ENCODE peak calls at places on chromosomes 4 and X, in eight cellular contexts. B is osteoblast, L is tibial artery, R is pancreas, S is NB4, K is uterus, X is fibroblast of the aortic adventitia, T is AG09309. I is an unnamed sample.

GRCh38 chrX:68665502-68665901 is 18.0 kb downstream of the STARD8 start:
- DNase-seq in B (no peak), K (no peak), X (no peak), L (no peak), S (no peak), R (no peak), T (no peak), I (no peak)

GRCh38 chrX:134658002-134658401 is 269 bp downstream of the PLAC1 start:
- DNase-seq in S (no peak), L (no peak), R (no peak), B (no peak), K (no peak), T (no peak), X (no peak), I (no peak)

GRCh38 chr4:951186-951585 is 18.9 kb downstream of the TMEM175 start:
- DNase-seq in S (no peak), X (no peak), R (no peak), K (no peak), B (peak), L (no peak), T (no peak), I (no peak)

GRCh38 chr4:183831026-183831446 is 74.1 kb upstream of the STOX2 start:
- DNase-seq in X (no peak), L (no peak), R (no peak), T (no peak), B (no peak), S (no peak), K (peak), I (no peak)

GRCh38 chr4:168923526-168924194 is 86.4 kb downstream of the CBR4 start:
- DNase-seq in X (peak), S (peak), B (peak), L (no peak), R (no peak), T (peak), K (peak), I (peak)

GRCh38 chrX:149495573-149496071 is 9.5 kb downstream of the IDS start:
- DNase-seq in T (peak), X (peak), S (no peak), B (peak), R (no peak), L (no peak), K (no peak), I (peak)

GRCh38 chr4:27176881-27177280 is 316.2 kb downstream of the STIM2 start:
- DNase-seq in B (no peak), S (no peak), R (no peak), X (no peak), K (no peak), L (no peak), T (no peak), I (no peak)

GRCh38 chr4:71566856-71567255 is 217.0 kb downstream of the GC start:
- DNase-seq in X (no peak), L (no peak), R (no peak), T (no peak), K (no peak), B (no peak), S (no peak), I (no peak)

GRCh38 chrX:153520286-153520917 is 3.0 kb downstream of the ATP2B3 start:
- DNase-seq in X (no peak), R (no peak), S (no peak), T (no peak), L (no peak), B (peak), K (no peak), I (no peak)

GRCh38 chrX:153517421-153517820 is at the start of gene ATP2B3:
- DNase-seq in B (no peak), L (no peak), T (no peak), K (no peak), R (no peak), S (no peak), X (no peak), I (no peak)

GRCh38 chrX:153516055-153516454 is 1.4 kb upstream of the ATP2B3 start:
- DNase-seq in L (no peak), X (peak), K (no peak), S (no peak), R (no peak), B (peak), T (no peak), I (no peak)

GRCh38 chrX:153519569-153520285 is 2.3 kb downstream of the ATP2B3 start:
- DNase-seq in B (peak), X (peak), K (no peak), S (no peak), L (no peak), R (no peak), T (no peak), I (peak)

GRCh38 chrX:153517941-153518834 is 746 bp downstream of the ATP2B3 start:
- DNase-seq in T (no peak), S (no peak), L (no peak), R (no peak), K (no peak), X (no peak), B (peak), I (no peak)
- H3K4me3 ChIP-seq in T (no peak), S (no peak), L (no peak), R (no peak), K (no peak), X (no peak), B (no peak), I (no peak)

GRCh38 chr4:136865591-136865990 is 666.7 kb downstream of the PCDH18 start:
- DNase-seq in R (no peak), L (no peak), S (no peak), K (no peak), T (no peak), B (no peak), X (peak), I (no peak)
- TF ChIP-seq CTCF in R (no peak), L (no peak), S (no peak), K (no peak), T (no peak), B (no peak), X (no peak), I (no peak)

DNA sequence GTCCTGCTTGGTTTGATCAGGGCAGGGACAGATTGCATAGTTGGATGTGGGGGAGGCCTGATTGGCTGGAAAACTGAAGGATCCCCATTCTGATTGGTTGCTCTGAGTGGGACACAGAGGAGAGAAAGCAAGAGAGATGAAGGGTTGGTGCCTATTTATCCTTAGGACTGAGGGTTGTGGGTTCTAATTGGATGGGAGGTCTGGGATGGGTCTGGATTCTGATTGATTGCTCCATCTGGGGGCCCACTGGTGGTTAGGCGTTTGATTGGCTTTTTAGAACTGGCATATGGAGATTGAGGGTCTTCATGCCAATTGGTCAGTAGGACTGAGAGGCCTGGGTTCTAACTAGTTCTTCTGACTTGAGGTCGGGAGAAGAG is 644 bp upstream of the EBP start:
- DNase-seq in B (no peak), X (no peak), K (no peak), T (no peak), S (peak), L (no peak), R (no peak), I (no peak)
- H3K4me3 ChIP-seq in B (peak), X (no peak), K (no peak), T (peak), S (peak), L (peak), R (peak), I (peak)

GRCh38 chrX:7996414-7996813 is 69.2 kb upstream of the PNPLA4 start:
- DNase-seq in X (peak), L (no peak), S (peak), K (no peak), R (no peak), B (no peak), T (no peak), I (peak)
- TF ChIP-seq CTCF in X (no peak), L (peak), S (peak), K (peak), R (peak), B (peak), T (peak), I (no peak)

DNA sequence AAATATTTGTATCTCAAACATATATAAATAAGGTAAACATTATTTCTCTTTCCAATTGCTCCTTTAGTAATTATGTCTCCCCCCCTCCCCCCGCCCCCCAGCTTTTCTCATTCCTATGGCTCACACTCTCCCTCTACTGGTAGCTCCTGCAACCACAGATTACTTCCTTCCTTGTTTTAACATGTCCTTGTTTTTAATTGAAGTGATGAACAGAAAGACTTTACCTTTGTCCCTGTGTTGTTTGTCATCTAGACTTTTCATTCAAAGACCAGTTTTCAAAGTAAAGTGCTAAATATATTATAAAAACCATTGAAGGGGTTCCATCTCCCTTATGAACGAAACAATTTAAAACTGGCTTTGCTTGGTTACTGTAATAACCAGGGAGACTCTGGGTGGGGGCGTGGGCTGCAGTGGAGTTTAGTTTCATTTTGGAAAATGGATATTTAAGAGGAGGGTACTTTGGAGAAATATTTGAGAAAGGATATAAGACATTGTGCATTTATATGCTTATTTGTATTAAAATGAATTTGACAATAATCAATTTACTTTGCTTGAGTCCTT is 352.9 kb downstream of the RAPGEF2 start:
- DNase-seq in R (no peak), L (no peak), B (no peak), K (no peak), T (no peak), X (peak), S (peak), I (no peak)
- H3K4me3 ChIP-seq in R (no peak), L (no peak), B (peak), K (no peak), T (no peak), X (no peak), S (no peak), I (no peak)

GRCh38 chr4:17577660-17578481 is 873 bp downstream of the LAP3 start:
- DNase-seq in X (peak), B (peak), L (peak), K (peak), T (no peak), S (peak), R (peak), I (no peak)
- TF ChIP-seq CTCF in X (no peak), B (no peak), L (no peak), K (no peak), T (no peak), S (peak), R (no peak), I (peak)

DNA sequence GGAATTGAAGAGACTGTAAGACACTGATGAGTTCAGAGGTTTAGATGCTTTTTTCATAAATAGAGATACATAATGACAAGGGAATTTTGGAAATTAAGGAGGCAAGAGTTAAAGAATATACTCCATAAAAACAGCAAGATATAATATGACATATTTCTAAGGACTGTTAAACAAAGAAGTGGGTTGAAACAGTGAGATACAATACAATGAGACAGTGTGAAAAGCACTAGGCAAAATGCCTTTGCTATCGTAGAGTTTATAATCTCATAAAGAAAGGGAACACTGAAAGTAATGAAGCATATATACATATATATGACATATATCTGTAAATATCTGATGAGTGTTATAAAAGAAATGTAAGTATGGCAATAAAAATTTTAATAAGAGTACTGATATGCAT is 1496.2 kb downstream of the TECRL start:
- DNase-seq in K (no peak), B (no peak), S (no peak), T (no peak), X (no peak), R (no peak), L (no peak), I (no peak)
- H3K4me3 ChIP-seq in K (no peak), B (no peak), S (no peak), T (no peak), X (no peak), R (no peak), L (no peak), I (no peak)

GRCh38 chr4:177726111-177726510 is 283.9 kb upstream of the AGA start:
- DNase-seq in R (no peak), T (no peak), S (peak), X (no peak), B (no peak), K (no peak), L (no peak), I (no peak)

GRCh38 chr4:177728361-177729152 is 286.3 kb upstream of the AGA start:
- DNase-seq in S (peak), B (no peak), X (no peak), K (no peak), R (no peak), L (no peak), T (no peak), I (no peak)
- TF ChIP-seq CTCF in S (no peak), B (no peak), X (no peak), K (no peak), R (no peak), L (no peak), T (no peak), I (no peak)

DNA sequence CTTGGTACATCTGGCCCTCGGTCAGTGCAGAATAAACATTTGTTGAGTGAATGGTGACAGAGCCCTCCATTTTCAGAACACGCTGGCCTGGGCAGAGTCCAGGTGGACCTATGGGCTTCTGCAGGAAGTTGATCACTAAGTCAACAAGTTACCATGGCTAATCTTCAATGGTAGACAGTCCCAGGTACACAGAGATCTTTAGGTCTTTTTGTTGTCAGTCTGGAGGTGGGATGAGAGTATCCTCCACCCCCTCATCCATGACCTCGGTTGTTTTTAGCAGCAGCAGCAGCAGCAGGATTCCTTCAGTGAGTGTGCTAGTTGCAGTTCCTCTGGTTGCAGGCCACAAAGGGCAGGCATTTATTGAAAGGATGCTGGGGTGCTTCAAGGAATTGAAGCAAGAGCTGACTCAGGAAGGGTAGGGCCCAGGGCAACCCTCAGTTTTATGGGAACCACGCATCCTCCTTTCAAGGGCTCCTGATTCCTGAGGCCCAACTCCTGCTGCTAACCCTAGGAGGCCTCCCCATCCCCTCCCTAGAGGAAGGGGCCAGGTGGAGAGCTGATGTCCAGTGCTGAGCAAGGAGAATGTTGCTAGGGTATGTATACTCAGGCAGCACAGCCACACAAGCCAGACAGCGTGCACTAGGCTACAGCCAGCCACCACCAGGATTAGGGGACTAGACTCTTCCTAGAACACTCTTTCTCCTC is 1.7 kb upstream of the USP27X start:
- DNase-seq in S (no peak), K (no peak), T (no peak), L (no peak), X (no peak), B (peak), R (no peak), I (peak)
- H3K4me3 ChIP-seq in S (no peak), K (no peak), T (no peak), L (peak), X (no peak), B (no peak), R (no peak), I (no peak)

GRCh38 chr4:22962186-22962786 is 269.5 kb downstream of the GBA3 start:
- DNase-seq in S (peak), L (no peak), R (no peak), X (peak), T (no peak), K (no peak), B (peak), I (peak)
- TF ChIP-seq CTCF in S (peak), L (no peak), R (peak), X (peak), T (peak), K (no peak), B (peak), I (peak)